ENCODE peak calls at places on chromosome 17, in five cellular contexts. One of them, this sample, is unnamed.

GRCh38 chr17:33968350-33969044 is 286.6 kb upstream of the CCL2 start:
- DNase-seq in stimulated activated CD4-positive, alpha-beta T cell treated with anti-CD3 and anti-CD28 coated beads, TNF-alpha, amount 100 ng/mL, for 1 hour: no peak
- DNase-seq in germinal center: no peak
- DNase-seq in transverse colon: no peak
- DNase-seq in activated naive CD8-positive, alpha-beta T cell treated with anti-CD3 and anti-CD28 coated beads for 36 hours: peak; percentile 28
- DNase-seq in this sample: peak; percentile 2

GRCh38 chr17:79842656-79843474 is 3.6 kb upstream of the CBX4 start:
- DNase-seq in stimulated activated CD4-positive, alpha-beta T cell treated with anti-CD3 and anti-CD28 coated beads, TNF-alpha, amount 100 ng/mL, for 1 hour: no peak
- DNase-seq in germinal center: no peak
- DNase-seq in transverse colon: peak; percentile 32
- DNase-seq in activated naive CD8-positive, alpha-beta T cell treated with anti-CD3 and anti-CD28 coated beads for 36 hours: peak; percentile 26
- DNase-seq in this sample: no peak

GRCh38 chr17:52024296-52024870 is 134.1 kb downstream of the CA10 start:
- DNase-seq in stimulated activated CD4-positive, alpha-beta T cell treated with anti-CD3 and anti-CD28 coated beads, TNF-alpha, amount 100 ng/mL, for 1 hour: no peak
- DNase-seq in germinal center: no peak
- DNase-seq in transverse colon: no peak
- DNase-seq in activated naive CD8-positive, alpha-beta T cell treated with anti-CD3 and anti-CD28 coated beads for 36 hours: no peak
- DNase-seq in this sample: no peak

GRCh38 chr17:67666028-67666427 is 51.7 kb upstream of the NOL11 start:
- DNase-seq in stimulated activated CD4-positive, alpha-beta T cell treated with anti-CD3 and anti-CD28 coated beads, TNF-alpha, amount 100 ng/mL, for 1 hour: no peak
- DNase-seq in germinal center: no peak
- DNase-seq in transverse colon: no peak
- DNase-seq in activated naive CD8-positive, alpha-beta T cell treated with anti-CD3 and anti-CD28 coated beads for 36 hours: no peak
- DNase-seq in this sample: no peak

GRCh38 chr17:71287246-71287828 is 833.5 kb upstream of the SOX9 start:
- DNase-seq in stimulated activated CD4-positive, alpha-beta T cell treated with anti-CD3 and anti-CD28 coated beads, TNF-alpha, amount 100 ng/mL, for 1 hour: no peak
- DNase-seq in germinal center: no peak
- DNase-seq in transverse colon: peak; percentile 10
- DNase-seq in activated naive CD8-positive, alpha-beta T cell treated with anti-CD3 and anti-CD28 coated beads for 36 hours: no peak
- DNase-seq in this sample: no peak

GRCh38 chr17:67837965-67838364 is 12.7 kb downstream of the BPTF start:
- DNase-seq in stimulated activated CD4-positive, alpha-beta T cell treated with anti-CD3 and anti-CD28 coated beads, TNF-alpha, amount 100 ng/mL, for 1 hour: no peak
- DNase-seq in germinal center: no peak
- DNase-seq in transverse colon: no peak
- DNase-seq in activated naive CD8-positive, alpha-beta T cell treated with anti-CD3 and anti-CD28 coated beads for 36 hours: no peak
- DNase-seq in this sample: no peak

GRCh38 chr17:17693955-17694228 is 12.6 kb downstream of the RAI1 start:
- DNase-seq in stimulated activated CD4-positive, alpha-beta T cell treated with anti-CD3 and anti-CD28 coated beads, TNF-alpha, amount 100 ng/mL, for 1 hour: no peak
- DNase-seq in germinal center: no peak
- DNase-seq in transverse colon: no peak
- DNase-seq in activated naive CD8-positive, alpha-beta T cell treated with anti-CD3 and anti-CD28 coated beads for 36 hours: peak; percentile 23
- DNase-seq in this sample: no peak

GRCh38 chr17:39916918-39917317 is 1.5 kb downstream of the GSDMB start:
- DNase-seq in stimulated activated CD4-positive, alpha-beta T cell treated with anti-CD3 and anti-CD28 coated beads, TNF-alpha, amount 100 ng/mL, for 1 hour: no peak
- DNase-seq in germinal center: no peak
- DNase-seq in transverse colon: no peak
- DNase-seq in activated naive CD8-positive, alpha-beta T cell treated with anti-CD3 and anti-CD28 coated beads for 36 hours: no peak
- DNase-seq in this sample: no peak

GRCh38 chr17:37520174-37520573 is 30.5 kb downstream of the DUSP14 start:
- DNase-seq in stimulated activated CD4-positive, alpha-beta T cell treated with anti-CD3 and anti-CD28 coated beads, TNF-alpha, amount 100 ng/mL, for 1 hour: no peak
- DNase-seq in germinal center: no peak
- DNase-seq in transverse colon: no peak
- DNase-seq in activated naive CD8-positive, alpha-beta T cell treated with anti-CD3 and anti-CD28 coated beads for 36 hours: no peak
- DNase-seq in this sample: no peak

GRCh38 chr17:64732336-64733006 is 70.4 kb upstream of the SMURF2 start:
- DNase-seq in stimulated activated CD4-positive, alpha-beta T cell treated with anti-CD3 and anti-CD28 coated beads, TNF-alpha, amount 100 ng/mL, for 1 hour: no peak
- DNase-seq in germinal center: no peak
- DNase-seq in transverse colon: no peak
- DNase-seq in activated naive CD8-positive, alpha-beta T cell treated with anti-CD3 and anti-CD28 coated beads for 36 hours: no peak
- DNase-seq in this sample: no peak

GRCh38 chr17:43530303-43531081 is 15.6 kb downstream of the ETV4 start:
- DNase-seq in stimulated activated CD4-positive, alpha-beta T cell treated with anti-CD3 and anti-CD28 coated beads, TNF-alpha, amount 100 ng/mL, for 1 hour: no peak
- DNase-seq in germinal center: no peak
- DNase-seq in transverse colon: no peak
- DNase-seq in activated naive CD8-positive, alpha-beta T cell treated with anti-CD3 and anti-CD28 coated beads for 36 hours: no peak
- DNase-seq in this sample: no peak

GRCh38 chr17:77373298-77374169 is 232.8 kb downstream of the SEC14L1 start:
- DNase-seq in stimulated activated CD4-positive, alpha-beta T cell treated with anti-CD3 and anti-CD28 coated beads, TNF-alpha, amount 100 ng/mL, for 1 hour: no peak
- DNase-seq in germinal center: peak; percentile 50
- DNase-seq in transverse colon: peak; percentile 37
- DNase-seq in activated naive CD8-positive, alpha-beta T cell treated with anti-CD3 and anti-CD28 coated beads for 36 hours: peak; percentile 45
- DNase-seq in this sample: no peak

GRCh38 chr17:27247071-27247957 is 46.6 kb upstream of the WSB1 start:
- DNase-seq in stimulated activated CD4-positive, alpha-beta T cell treated with anti-CD3 and anti-CD28 coated beads, TNF-alpha, amount 100 ng/mL, for 1 hour: no peak
- DNase-seq in germinal center: no peak
- DNase-seq in transverse colon: peak; percentile 81
- DNase-seq in activated naive CD8-positive, alpha-beta T cell treated with anti-CD3 and anti-CD28 coated beads for 36 hours: no peak
- DNase-seq in this sample: no peak

GRCh38 chr17:21400816-21401593 is 24.8 kb downstream of the KCNJ12 start:
- DNase-seq in stimulated activated CD4-positive, alpha-beta T cell treated with anti-CD3 and anti-CD28 coated beads, TNF-alpha, amount 100 ng/mL, for 1 hour: no peak
- DNase-seq in germinal center: no peak
- DNase-seq in transverse colon: no peak
- DNase-seq in activated naive CD8-positive, alpha-beta T cell treated with anti-CD3 and anti-CD28 coated beads for 36 hours: no peak
- DNase-seq in this sample: no peak

GRCh38 chr17:16040710-16041251 is 41.2 kb downstream of the TTC19 start:
- DNase-seq in stimulated activated CD4-positive, alpha-beta T cell treated with anti-CD3 and anti-CD28 coated beads, TNF-alpha, amount 100 ng/mL, for 1 hour: no peak
- DNase-seq in germinal center: no peak
- DNase-seq in transverse colon: peak; percentile 21
- DNase-seq in activated naive CD8-positive, alpha-beta T cell treated with anti-CD3 and anti-CD28 coated beads for 36 hours: no peak
- DNase-seq in this sample: no peak

GRCh38 chr17:11979795-11980194 is 17.5 kb downstream of the ZNF18 start:
- DNase-seq in stimulated activated CD4-positive, alpha-beta T cell treated with anti-CD3 and anti-CD28 coated beads, TNF-alpha, amount 100 ng/mL, for 1 hour: no peak
- DNase-seq in germinal center: no peak
- DNase-seq in transverse colon: no peak
- DNase-seq in activated naive CD8-positive, alpha-beta T cell treated with anti-CD3 and anti-CD28 coated beads for 36 hours: no peak
- DNase-seq in this sample: no peak

GRCh38 chr17:30454635-30455034 is 22.6 kb upstream of the GOSR1 start:
- DNase-seq in stimulated activated CD4-positive, alpha-beta T cell treated with anti-CD3 and anti-CD28 coated beads, TNF-alpha, amount 100 ng/mL, for 1 hour: no peak
- DNase-seq in germinal center: no peak
- DNase-seq in transverse colon: no peak
- DNase-seq in activated naive CD8-positive, alpha-beta T cell treated with anti-CD3 and anti-CD28 coated beads for 36 hours: no peak
- DNase-seq in this sample: no peak

GRCh38 chr17:76384987-76385891 is 830 bp downstream of the SPHK1 start:
- DNase-seq in stimulated activated CD4-positive, alpha-beta T cell treated with anti-CD3 and anti-CD28 coated beads, TNF-alpha, amount 100 ng/mL, for 1 hour: peak; percentile 40
- DNase-seq in germinal center: no peak
- DNase-seq in transverse colon: peak; percentile 49
- DNase-seq in activated naive CD8-positive, alpha-beta T cell treated with anti-CD3 and anti-CD28 coated beads for 36 hours: peak; percentile 40
- DNase-seq in this sample: no peak

GRCh38 chr17:31695456-31696090 is 163.5 kb downstream of the COPRS start:
- DNase-seq in stimulated activated CD4-positive, alpha-beta T cell treated with anti-CD3 and anti-CD28 coated beads, TNF-alpha, amount 100 ng/mL, for 1 hour: no peak
- DNase-seq in germinal center: no peak
- DNase-seq in transverse colon: no peak
- DNase-seq in activated naive CD8-positive, alpha-beta T cell treated with anti-CD3 and anti-CD28 coated beads for 36 hours: no peak
- DNase-seq in this sample: no peak

GRCh38 chr17:30433514-30433913 is 43.7 kb upstream of the GOSR1 start:
- DNase-seq in stimulated activated CD4-positive, alpha-beta T cell treated with anti-CD3 and anti-CD28 coated beads, TNF-alpha, amount 100 ng/mL, for 1 hour: no peak
- DNase-seq in germinal center: no peak
- DNase-seq in transverse colon: no peak
- DNase-seq in activated naive CD8-positive, alpha-beta T cell treated with anti-CD3 and anti-CD28 coated beads for 36 hours: no peak
- DNase-seq in this sample: no peak

GRCh38 chr17:75239214-75239613 is 22.2 kb downstream of the GGA3 start:
- DNase-seq in stimulated activated CD4-positive, alpha-beta T cell treated with anti-CD3 and anti-CD28 coated beads, TNF-alpha, amount 100 ng/mL, for 1 hour: no peak
- DNase-seq in germinal center: no peak
- DNase-seq in transverse colon: no peak
- DNase-seq in activated naive CD8-positive, alpha-beta T cell treated with anti-CD3 and anti-CD28 coated beads for 36 hours: no peak
- DNase-seq in this sample: no peak

GRCh38 chr17:31320791-31321190 is 631 bp downstream of the EVI2A start:
- DNase-seq in stimulated activated CD4-positive, alpha-beta T cell treated with anti-CD3 and anti-CD28 coated beads, TNF-alpha, amount 100 ng/mL, for 1 hour: no peak
- DNase-seq in germinal center: no peak
- DNase-seq in transverse colon: no peak
- DNase-seq in activated naive CD8-positive, alpha-beta T cell treated with anti-CD3 and anti-CD28 coated beads for 36 hours: no peak
- DNase-seq in this sample: no peak

GRCh38 chr17:31391496-31391949 is at the start of gene RAB11FIP4:
- DNase-seq in stimulated activated CD4-positive, alpha-beta T cell treated with anti-CD3 and anti-CD28 coated beads, TNF-alpha, amount 100 ng/mL, for 1 hour: no peak
- DNase-seq in germinal center: peak; percentile 39
- DNase-seq in transverse colon: no peak
- DNase-seq in activated naive CD8-positive, alpha-beta T cell treated with anti-CD3 and anti-CD28 coated beads for 36 hours: peak; percentile 33
- DNase-seq in this sample: no peak

GRCh38 chr17:65131946-65132345 is 5.2 kb upstream of the RGS9 start:
- DNase-seq in stimulated activated CD4-positive, alpha-beta T cell treated with anti-CD3 and anti-CD28 coated beads, TNF-alpha, amount 100 ng/mL, for 1 hour: no peak
- DNase-seq in germinal center: no peak
- DNase-seq in transverse colon: no peak
- DNase-seq in activated naive CD8-positive, alpha-beta T cell treated with anti-CD3 and anti-CD28 coated beads for 36 hours: no peak
- DNase-seq in this sample: no peak

GRCh38 chr17:2214887-2215615 is 88.5 kb downstream of the SMG6 start:
- DNase-seq in stimulated activated CD4-positive, alpha-beta T cell treated with anti-CD3 and anti-CD28 coated beads, TNF-alpha, amount 100 ng/mL, for 1 hour: no peak
- DNase-seq in germinal center: no peak
- DNase-seq in transverse colon: peak; percentile 36
- DNase-seq in activated naive CD8-positive, alpha-beta T cell treated with anti-CD3 and anti-CD28 coated beads for 36 hours: no peak
- DNase-seq in this sample: no peak

GRCh38 chr17:34368455-34369195 is 5.6 kb upstream of the CCL1 start:
- DNase-seq in stimulated activated CD4-positive, alpha-beta T cell treated with anti-CD3 and anti-CD28 coated beads, TNF-alpha, amount 100 ng/mL, for 1 hour: no peak
- DNase-seq in germinal center: no peak
- DNase-seq in transverse colon: no peak
- DNase-seq in activated naive CD8-positive, alpha-beta T cell treated with anti-CD3 and anti-CD28 coated beads for 36 hours: no peak
- DNase-seq in this sample: no peak

GRCh38 chr17:16987830-16988601 is 16.1 kb upstream of the TNFRSF13B start:
- DNase-seq in stimulated activated CD4-positive, alpha-beta T cell treated with anti-CD3 and anti-CD28 coated beads, TNF-alpha, amount 100 ng/mL, for 1 hour: peak; percentile 30
- DNase-seq in germinal center: peak; percentile 91
- DNase-seq in transverse colon: peak; percentile 85
- DNase-seq in activated naive CD8-positive, alpha-beta T cell treated with anti-CD3 and anti-CD28 coated beads for 36 hours: peak; percentile 57
- DNase-seq in this sample: peak; percentile 20

GRCh38 chr17:49486012-49486641 is 9.0 kb upstream of the NGFR start:
- DNase-seq in stimulated activated CD4-positive, alpha-beta T cell treated with anti-CD3 and anti-CD28 coated beads, TNF-alpha, amount 100 ng/mL, for 1 hour: no peak
- DNase-seq in germinal center: no peak
- DNase-seq in transverse colon: no peak
- DNase-seq in activated naive CD8-positive, alpha-beta T cell treated with anti-CD3 and anti-CD28 coated beads for 36 hours: no peak
- DNase-seq in this sample: no peak

GRCh38 chr17:56424005-56424404 is 169.5 kb upstream of the NOG start:
- DNase-seq in stimulated activated CD4-positive, alpha-beta T cell treated with anti-CD3 and anti-CD28 coated beads, TNF-alpha, amount 100 ng/mL, for 1 hour: no peak
- DNase-seq in germinal center: no peak
- DNase-seq in transverse colon: no peak
- DNase-seq in activated naive CD8-positive, alpha-beta T cell treated with anti-CD3 and anti-CD28 coated beads for 36 hours: no peak
- DNase-seq in this sample: no peak

GRCh38 chr17:76672892-76673291 is 29.3 kb upstream of the ST6GALNAC1 start:
- DNase-seq in stimulated activated CD4-positive, alpha-beta T cell treated with anti-CD3 and anti-CD28 coated beads, TNF-alpha, amount 100 ng/mL, for 1 hour: no peak
- DNase-seq in germinal center: no peak
- DNase-seq in transverse colon: no peak
- DNase-seq in activated naive CD8-positive, alpha-beta T cell treated with anti-CD3 and anti-CD28 coated beads for 36 hours: no peak
- DNase-seq in this sample: no peak

GRCh38 chr17:43368740-43369506 is 29.9 kb upstream of the ARL4D start:
- DNase-seq in stimulated activated CD4-positive, alpha-beta T cell treated with anti-CD3 and anti-CD28 coated beads, TNF-alpha, amount 100 ng/mL, for 1 hour: peak; percentile 45
- DNase-seq in germinal center: peak; percentile 47
- DNase-seq in transverse colon: peak; percentile 85
- DNase-seq in activated naive CD8-positive, alpha-beta T cell treated with anti-CD3 and anti-CD28 coated beads for 36 hours: peak; percentile 68
- DNase-seq in this sample: peak; percentile 51